ENCODE peak calls at places on chromosomes 2 and 18, in five cellular contexts. L, A, I, W and M are unnamed samples.

GRCh38 chr2:96241901-96242611 is 23.7 kb downstream of the TMEM127 start:
- DNase-seq in A (no peak), L (no peak), W (no peak), I (no peak), M (peak)

GRCh38 chr18:74856967-74857366 is 259.3 kb downstream of the ZNF407 start:
- DNase-seq in W (no peak), L (no peak), A (no peak), I (no peak), M (no peak)

GRCh38 chr18:37403100-37403781 is 162.4 kb downstream of the CELF4 start:
- DNase-seq in W (no peak), L (no peak), A (no peak), I (no peak), M (no peak)

GRCh38 chr2:27118525-27119329 is at the start of gene CGREF1:
- DNase-seq in L (no peak), W (peak), I (peak), A (no peak), M (no peak)

GRCh38 chr18:58862851-58863538 is 1.7 kb upstream of the ZNF532 start:
- DNase-seq in W (peak), A (no peak), L (peak), I (no peak), M (no peak)

GRCh38 chr2:105125428-105125827 is 87.6 kb downstream of the MRPS9 start:
- DNase-seq in L (no peak), I (no peak), W (no peak), A (no peak), M (no peak)

GRCh38 chr2:151238527-151239487 is 22.9 kb downstream of the RBM43 start:
- DNase-seq in W (no peak), L (no peak), A (no peak), I (no peak), M (no peak)

GRCh38 chr2:227848586-227848985 is 22.8 kb upstream of the DAW1 start:
- DNase-seq in A (no peak), I (no peak), L (no peak), W (no peak), M (no peak)

GRCh38 chr2:206260427-206261012 is 13.9 kb upstream of the ZDBF2 start:
- DNase-seq in L (no peak), A (no peak), I (no peak), W (no peak), M (no peak)

GRCh38 chr18:33755918-33756590 is 178.0 kb downstream of the ASXL3 start:
- DNase-seq in I (no peak), A (no peak), L (no peak), W (peak), M (no peak)

GRCh38 chr2:53490659-53491058 is 276.9 kb upstream of the CHAC2 start:
- DNase-seq in L (peak), I (no peak), A (no peak), W (no peak), M (no peak)

GRCh38 chr18:2304378-2305175 is 266.7 kb downstream of the METTL4 start:
- DNase-seq in L (no peak), A (no peak), I (no peak), W (no peak), M (no peak)

GRCh38 chr2:183059561-183059960 is 19.0 kb upstream of the DUSP19 start:
- DNase-seq in A (no peak), W (no peak), I (no peak), L (no peak), M (no peak)

GRCh38 chr18:56741685-56742084 is 90.5 kb downstream of the WDR7 start:
- DNase-seq in W (no peak), I (no peak), A (no peak), L (no peak), M (no peak)

GRCh38 chr2:70966681-70967080 is 11.7 kb upstream of the ANKRD53 start:
- DNase-seq in L (no peak), W (no peak), I (peak), A (no peak), M (no peak)

GRCh38 chr2:190563109-190563508 is 28.6 kb upstream of the NEMP2 start:
- DNase-seq in I (no peak), A (no peak), W (no peak), L (no peak), M (no peak)

GRCh38 chr2:238061310-238062202 is 755 bp downstream of the SCLY start:
- DNase-seq in W (peak), L (no peak), A (no peak), I (peak), M (no peak)

GRCh38 chr2:23503097-23503496 is 118.1 kb downstream of the KLHL29 start:
- DNase-seq in W (no peak), A (no peak), L (no peak), I (no peak), M (no peak)

GRCh38 chr18:3869848-3870247 is 419.9 kb downstream of the TGIF1 start:
- DNase-seq in A (no peak), W (no peak), L (no peak), I (no peak), M (no peak)

GRCh38 chr2:203451686-203452085 is 83.4 kb downstream of the RAPH1 start:
- DNase-seq in W (no peak), L (no peak), A (no peak), I (no peak), M (no peak)

GRCh38 chr2:21759819-21760218 is 636.1 kb downstream of the TDRD15 start:
- DNase-seq in I (no peak), A (no peak), L (no peak), W (no peak), M (no peak)

GRCh38 chr2:197498937-197499593 is 575 bp downstream of the HSPD1 start:
- DNase-seq in I (no peak), W (peak), A (no peak), L (peak), M (peak)

GRCh38 chr2:199973703-199974102 is 18.3 kb downstream of the MAIP1 start:
- DNase-seq in L (no peak), W (no peak), A (no peak), I (no peak), M (no peak)

GRCh38 chr2:1518891-1519530 is 105.7 kb downstream of the TPO start:
- DNase-seq in I (no peak), L (no peak), A (no peak), W (no peak), M (no peak)

GRCh38 chr2:228838819-228839218 is 432.3 kb downstream of the PID1 start:
- DNase-seq in A (no peak), L (no peak), I (no peak), W (no peak), M (no peak)

GRCh38 chr18:24219561-24220317 is 80.9 kb downstream of the CABYR start:
- DNase-seq in W (no peak), A (no peak), L (no peak), I (no peak), M (no peak)

GRCh38 chr2:181570833-181571661 is 85.9 kb downstream of the CERKL start:
- DNase-seq in A (no peak), I (no peak), W (no peak), L (no peak), M (no peak)
- TF ChIP-seq CTCF in A (no peak), I (peak), W (no peak), L (no peak), M (peak)

GRCh38 chr2:239824051-239824694 is 201.0 kb downstream of the NDUFA10 start:
- DNase-seq in W (no peak), I (peak), L (peak), A (no peak), M (peak)
- TF ChIP-seq CTCF in W (no peak), I (no peak), L (no peak), A (peak), M (no peak)

GRCh38 chr2:111069722-111070121 is 51.0 kb upstream of the BCL2L11 start:
- DNase-seq in A (no peak), W (no peak), L (no peak), I (no peak), M (no peak)
- TF ChIP-seq CTCF in A (no peak), W (no peak), L (no peak), I (no peak), M (no peak)

DNA sequence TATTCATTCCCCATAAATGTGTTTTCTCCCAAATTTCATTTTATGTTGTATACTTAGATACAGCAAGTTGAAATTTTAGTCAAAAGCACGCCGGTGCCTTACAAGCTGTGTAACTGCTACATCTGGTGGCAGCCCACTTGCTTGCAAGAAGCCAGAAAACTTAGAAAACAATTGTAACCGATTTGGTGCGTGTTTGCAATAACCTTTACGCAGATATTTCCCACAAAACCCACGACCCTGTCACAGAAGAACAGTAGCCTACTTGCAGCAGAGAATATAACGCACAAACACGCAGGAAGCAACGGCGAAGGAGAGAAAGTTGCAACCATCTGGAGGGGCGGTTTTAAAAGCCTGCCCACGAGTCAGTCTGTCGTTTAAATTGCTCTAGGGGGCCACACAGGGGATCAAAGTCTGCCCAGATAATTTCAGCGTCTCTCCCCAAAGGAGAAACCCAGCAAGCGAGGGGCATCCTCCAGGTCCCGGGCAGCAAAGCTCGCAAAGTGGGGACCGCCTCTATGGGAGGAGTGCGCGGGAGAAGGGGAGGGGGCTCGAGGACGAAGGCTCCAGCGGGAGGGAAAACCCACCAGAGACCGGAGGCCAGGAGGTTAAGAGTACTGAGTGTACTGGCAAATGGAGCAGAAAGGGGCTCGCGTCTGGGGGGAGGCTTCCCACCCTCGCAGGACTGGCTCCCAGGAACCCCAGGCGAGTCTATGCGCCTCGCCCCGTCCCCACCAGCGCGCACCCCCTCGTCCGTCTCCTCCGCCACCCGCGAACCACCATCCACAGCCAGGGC is 1.2 kb downstream of the TLK1 start:
- DNase-seq in A (no peak), I (no peak), L (no peak), W (peak), M (peak)
- TF ChIP-seq CTCF in A (no peak), I (peak), L (peak), W (no peak), M (peak)

GRCh38 chr2:109349555-109350430 is 220.8 kb downstream of the SH3RF3 start:
- DNase-seq in I (peak), A (no peak), L (no peak), W (no peak), M (no peak)
- TF ChIP-seq CTCF in I (peak), A (no peak), L (no peak), W (no peak), M (no peak)

GRCh38 chr2:119753041-119753929 is 6.4 kb upstream of the PTPN4 start:
- DNase-seq in I (no peak), L (no peak), W (no peak), A (no peak), M (no peak)
- TF ChIP-seq CTCF in I (peak), L (peak), W (peak), A (peak), M (peak)

DNA sequence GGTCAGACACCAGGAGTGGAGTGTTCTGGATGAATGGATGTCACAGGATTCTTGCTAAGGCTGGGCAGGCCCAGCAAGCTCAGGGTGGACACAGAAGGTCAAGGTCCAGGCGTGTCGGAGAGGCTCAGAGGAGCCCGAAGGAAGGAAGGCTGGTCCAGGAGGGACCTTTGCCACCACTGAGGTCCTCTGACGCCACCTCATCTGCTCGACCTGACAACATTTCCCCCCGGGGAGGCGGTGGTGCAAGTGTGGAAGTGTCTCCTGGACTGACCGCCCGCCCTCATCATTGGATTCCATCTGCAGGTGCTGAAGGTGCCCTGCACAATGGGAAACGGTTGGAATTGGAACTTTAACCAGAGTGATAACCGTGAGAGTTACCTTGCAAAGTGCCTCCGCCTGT is 124.6 kb downstream of the RTP5 start:
- DNase-seq in A (no peak), W (peak), L (peak), I (no peak), M (no peak)
- TF ChIP-seq CTCF in A (no peak), W (no peak), L (no peak), I (no peak), M (no peak)

DNA sequence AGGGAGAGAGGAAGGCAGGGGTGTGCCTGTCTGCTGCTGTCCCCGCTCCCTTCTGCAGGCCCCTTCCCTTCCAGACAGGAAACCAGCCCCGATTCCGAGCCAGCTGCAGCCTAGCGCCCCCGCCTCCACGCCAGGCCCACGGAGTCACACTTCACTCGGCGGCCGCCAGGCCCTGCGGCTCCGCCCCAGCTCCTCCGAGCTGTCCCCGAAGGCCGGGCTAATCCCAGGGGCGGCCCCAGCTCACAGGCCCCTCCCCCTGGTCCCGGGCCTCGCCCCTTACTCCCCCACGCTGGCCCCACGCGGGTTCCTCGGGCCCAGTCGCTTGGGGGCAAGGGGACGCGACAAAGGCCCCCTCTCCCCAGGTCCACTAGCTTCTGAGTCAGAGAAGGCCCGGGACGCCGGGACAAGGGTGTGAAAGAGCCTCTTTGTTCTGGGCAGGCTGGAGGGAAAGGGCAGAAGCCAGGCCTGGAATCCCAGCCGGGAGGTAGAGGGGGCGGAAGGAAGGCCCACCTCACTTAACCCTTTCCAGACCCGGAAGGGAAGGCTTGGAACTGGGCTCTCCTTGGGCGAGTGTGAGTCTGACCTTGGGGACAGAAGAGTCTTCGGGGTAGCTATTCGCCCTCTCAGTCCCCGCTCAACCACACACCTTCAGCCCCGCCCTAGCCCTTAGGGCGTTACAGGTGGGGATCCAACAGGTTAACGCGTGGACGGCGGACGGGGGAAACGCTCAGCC is 1.2 kb downstream of the RTKN start:
- DNase-seq in A (no peak), L (peak), W (peak), I (peak), M (peak)
- TF ChIP-seq CTCF in A (peak), L (peak), W (no peak), I (peak), M (no peak)

DNA sequence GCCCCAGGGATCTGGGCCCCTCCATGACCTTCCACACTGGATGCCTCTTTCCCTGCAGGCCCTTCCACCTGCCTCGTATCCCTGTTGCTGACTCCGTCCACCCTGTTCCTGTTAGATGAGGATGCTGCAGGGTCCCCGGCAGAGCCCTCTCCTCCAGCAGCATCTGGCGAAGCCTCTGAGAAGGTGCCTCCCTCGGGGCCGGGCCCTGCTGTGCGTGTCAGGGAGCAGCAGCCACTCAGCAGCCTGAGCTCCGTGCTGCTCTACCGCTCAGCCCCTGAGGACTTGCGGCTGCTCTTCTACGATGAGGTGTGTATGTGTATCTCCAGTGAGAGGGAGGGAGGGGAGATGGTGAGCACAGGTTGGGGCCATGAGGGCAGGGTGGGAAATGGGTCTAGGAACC is 12.4 kb upstream of the SLC4A3 start:
- DNase-seq in L (no peak), I (no peak), A (no peak), W (no peak), M (no peak)
- TF ChIP-seq CTCF in L (no peak), I (no peak), A (no peak), W (no peak), M (no peak)